ENCODE peak calls at places on chromosomes 2 and 18, in five cellular contexts. L is heart left ventricle, S is NT2/D1, X is osteoblast, F is H9. U is an unnamed sample. For H3K4me1 and H3K9me3, the result is how much of the 10 kb centered on the place peaks cover.

GRCh38 chr2:125711081-125711480 is 944.9 kb upstream of the GYPC start:
- DNase-seq in L (no peak), F (no peak), X (no peak), S (no peak), U (no peak)

GRCh38 chr2:108370080-108370479 is 7.7 kb upstream of the SULT1C4 start:
- DNase-seq in F (no peak), X (no peak), L (no peak), S (no peak), U (no peak)

GRCh38 chr2:48733067-48733503 is 22.4 kb downstream of the LHCGR start:
- DNase-seq in L (no peak), F (no peak), X (no peak), S (no peak), U (no peak)

GRCh38 chr2:113185643-113186315 is 12.0 kb downstream of the PSD4 start:
- DNase-seq in X (no peak), F (no peak), S (no peak), L (no peak), U (no peak)

GRCh38 chr2:160694631-160695030 is 201.0 kb upstream of the RBMS1 start:
- DNase-seq in S (no peak), F (no peak), L (no peak), X (no peak), U (no peak)

GRCh38 chr2:111185496-111186022 is 64.8 kb downstream of the BCL2L11 start:
- DNase-seq in X (no peak), L (no peak), S (no peak), F (no peak), U (no peak)

GRCh38 chr18:51654441-51655326 is 457.2 kb upstream of the MEX3C start:
- DNase-seq in L (no peak), X (peak), F (peak), S (peak), U (peak)

GRCh38 chr2:106316937-106317336 is 122.8 kb upstream of the UXS1 start:
- DNase-seq in L (no peak), F (no peak), S (no peak), X (no peak), U (no peak)

GRCh38 chr2:112633708-112634107 is 12.0 kb upstream of the SLC20A1 start:
- DNase-seq in L (no peak), S (no peak), X (no peak), F (no peak), U (no peak)

GRCh38 chr18:47149457-47150028 is 757 bp downstream of the HDHD2 start:
- DNase-seq in X (no peak), S (no peak), F (no peak), L (no peak), U (no peak)

GRCh38 chr2:145329976-145330375 is 810.1 kb upstream of the ZEB2 start:
- DNase-seq in L (no peak), F (no peak), X (no peak), S (no peak), U (no peak)

GRCh38 chr2:141498561-141498960 is 632.3 kb downstream of the LRP1B start:
- DNase-seq in L (no peak), X (no peak), S (no peak), F (no peak), U (no peak)

GRCh38 chr2:138846216-138846821 is 66.1 kb upstream of the NXPH2 start:
- DNase-seq in F (no peak), X (no peak), S (no peak), L (no peak), U (no peak)

DNA sequence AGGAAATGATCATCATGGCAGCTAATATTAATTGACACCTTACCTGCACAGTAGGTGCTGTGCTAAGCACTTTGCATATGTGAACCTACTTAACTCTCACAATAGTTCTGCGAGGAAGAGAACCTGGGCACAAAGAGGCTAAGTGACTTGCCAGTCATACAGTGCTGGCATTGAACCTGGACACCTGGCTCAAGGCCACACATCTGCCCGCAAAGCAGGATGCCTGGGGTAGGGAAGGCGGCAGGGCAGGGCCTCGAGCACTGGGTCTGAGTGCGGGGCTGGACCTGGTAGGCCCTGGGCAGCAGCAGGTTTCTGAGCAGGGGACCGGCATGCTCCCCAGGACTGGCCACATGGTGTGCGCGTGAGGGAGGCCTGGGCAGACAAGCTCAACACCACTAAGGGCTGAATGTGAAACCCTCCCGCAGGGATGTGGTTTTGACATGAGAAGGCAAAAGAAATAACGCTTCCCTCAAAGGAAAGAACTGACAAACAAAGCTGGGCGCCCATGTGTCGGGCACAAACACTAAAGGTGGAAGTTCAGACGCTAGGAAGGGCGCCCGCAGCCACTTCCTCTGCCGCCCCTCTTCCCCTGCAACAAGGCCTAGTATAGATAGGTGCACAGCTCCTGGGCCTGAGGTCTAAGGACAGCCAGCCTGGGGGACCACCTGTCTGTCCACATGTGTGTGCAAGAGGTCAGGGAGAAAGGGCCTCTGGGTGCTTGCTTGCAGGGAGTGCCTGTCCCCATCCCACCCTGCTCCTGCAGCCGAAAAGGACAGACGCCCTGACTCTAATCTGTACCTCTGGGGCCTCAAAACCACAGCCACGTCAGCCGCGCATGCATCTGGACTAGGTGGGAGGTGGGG is 92.5 kb downstream of the ZFP36L2 start:
- DNase-seq in X (peak), F (no peak), L (no peak), S (no peak), U (no peak)
- H3K4me1 ChIP-seq in X (under half), F (under half), L (under half), S (under half), U (under half)

GRCh38 chr2:33181466-33181865 is 234.7 kb downstream of the LTBP1 start:
- DNase-seq in F (no peak), X (no peak), L (no peak), S (no peak), U (no peak)

GRCh38 chr2:33186937-33187336 is 240.2 kb downstream of the LTBP1 start:
- DNase-seq in S (no peak), X (no peak), L (no peak), F (no peak), U (no peak)

GRCh38 chr2:33188799-33189198 is 242.0 kb downstream of the LTBP1 start:
- DNase-seq in F (no peak), L (no peak), S (no peak), X (no peak), U (no peak)

GRCh38 chr2:33180915-33181314 is 234.2 kb downstream of the LTBP1 start:
- DNase-seq in F (no peak), L (no peak), X (no peak), S (no peak), U (no peak)

GRCh38 chr2:33184026-33184425 is 237.3 kb downstream of the LTBP1 start:
- DNase-seq in S (no peak), F (no peak), X (no peak), L (no peak), U (no peak)
- H3K9me3 ChIP-seq in S (under half), F (under half), X (under half), L (under half), U (under half)

GRCh38 chr2:68384485-68385107 is 19.5 kb downstream of the PLEK start:
- DNase-seq in X (no peak), F (no peak), L (no peak), S (no peak), U (no peak)
- H3K4me1 ChIP-seq in X (under half), F (under half), L (under half), S (under half), U (under half)

DNA sequence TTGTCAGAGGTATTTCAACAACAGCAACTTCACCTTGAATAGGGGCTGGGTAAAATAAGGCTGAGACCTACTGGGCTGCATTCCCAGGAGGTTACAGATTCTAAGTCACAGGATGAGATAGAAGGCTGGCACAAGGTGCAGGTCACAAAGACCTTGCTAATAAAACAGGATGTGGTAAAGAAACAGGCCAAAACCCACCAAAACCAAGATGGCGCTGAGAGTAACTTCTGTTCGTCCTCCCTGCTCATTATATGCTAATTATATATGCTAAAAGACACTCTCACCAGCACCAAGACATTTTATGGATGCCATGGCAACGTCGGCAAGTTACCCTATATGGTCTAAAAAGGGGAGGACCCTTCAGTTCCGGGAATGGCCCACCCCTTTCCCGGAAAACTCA is 711.5 kb upstream of the KLHL29 start:
- DNase-seq in X (no peak), L (no peak), F (no peak), S (no peak), U (no peak)
- H3K9me3 ChIP-seq in X (under half), L (under half), F (under half), S (under half), U (under half)

GRCh38 chr2:691825-692224 is 14.6 kb upstream of the TMEM18 start:
- DNase-seq in L (no peak), S (no peak), X (no peak), F (no peak), U (no peak)

GRCh38 chr2:689877-690510 is 12.8 kb upstream of the TMEM18 start:
- DNase-seq in F (no peak), L (no peak), X (no peak), S (no peak), U (no peak)

GRCh38 chr2:685421-685820 is 8.2 kb upstream of the TMEM18 start:
- DNase-seq in F (no peak), S (no peak), X (no peak), L (no peak), U (no peak)

GRCh38 chr2:690799-691198 is 13.6 kb upstream of the TMEM18 start:
- DNase-seq in X (no peak), L (no peak), F (no peak), S (no peak), U (no peak)

GRCh38 chr2:688504-689076 is 11.4 kb upstream of the TMEM18 start:
- DNase-seq in F (no peak), L (no peak), X (no peak), S (no peak), U (no peak)
- H3K4me1 ChIP-seq in F (under half), L (under half), X (under half), S (under half), U (under half)